ENCODE peak calls at places on chromosomes 16 and 17, in seven cellular contexts. One of them, this sample, is unnamed.
A peak's percentile ranks its signal among the peaks of the same experiment; 100 is the strongest.

GRCh38 chr17:4584835-4585187 is 482 bp downstream of the SMTNL2 start:
- DNase-seq in stimulated activated naive CD4-positive, alpha-beta T cell: no peak
- DNase-seq in activated CD4-positive, alpha-beta T cell treated with anti-CD3 and anti-CD28 coated beads, Interleukin-2, amount 50 U/mL, for 4 hours: no peak
- DNase-seq in GM04503: no peak
- DNase-seq in MM.1S: no peak
- DNase-seq in cortex of kidney: no peak
- DNase-seq in T-cell: no peak
- DNase-seq in this sample: no peak

GRCh38 chr17:70089513-70090148 is 14.6 kb downstream of the KCNJ16 start:
- DNase-seq in T-cell: no peak
- DNase-seq in MM.1S: no peak
- DNase-seq in activated CD4-positive, alpha-beta T cell treated with anti-CD3 and anti-CD28 coated beads, Interleukin-2, amount 50 U/mL, for 4 hours: no peak
- DNase-seq in GM04503: no peak
- DNase-seq in stimulated activated naive CD4-positive, alpha-beta T cell: no peak
- DNase-seq in cortex of kidney: no peak
- DNase-seq in this sample: no peak

GRCh38 chr17:3940965-3941698 is 23.1 kb downstream of the ATP2A3 start:
- DNase-seq in activated CD4-positive, alpha-beta T cell treated with anti-CD3 and anti-CD28 coated beads, Interleukin-2, amount 50 U/mL, for 4 hours: no peak
- DNase-seq in GM04503: no peak
- DNase-seq in cortex of kidney: no peak
- DNase-seq in MM.1S: no peak
- DNase-seq in stimulated activated naive CD4-positive, alpha-beta T cell: no peak
- DNase-seq in T-cell: no peak
- DNase-seq in this sample: no peak

GRCh38 chr17:47279062-47279801 is 25.6 kb downstream of the ITGB3 start:
- DNase-seq in cortex of kidney: no peak
- DNase-seq in GM04503: peak; percentile 99
- DNase-seq in T-cell: no peak
- DNase-seq in MM.1S: peak; percentile 67
- DNase-seq in activated CD4-positive, alpha-beta T cell treated with anti-CD3 and anti-CD28 coated beads, Interleukin-2, amount 50 U/mL, for 4 hours: no peak
- DNase-seq in stimulated activated naive CD4-positive, alpha-beta T cell: no peak
- DNase-seq in this sample: peak; percentile 94

GRCh38 chr16:53952215-53953208 is 248.6 kb downstream of the FTO start:
- DNase-seq in GM04503: no peak
- DNase-seq in T-cell: no peak
- DNase-seq in stimulated activated naive CD4-positive, alpha-beta T cell: no peak
- DNase-seq in activated CD4-positive, alpha-beta T cell treated with anti-CD3 and anti-CD28 coated beads, Interleukin-2, amount 50 U/mL, for 4 hours: no peak
- DNase-seq in cortex of kidney: no peak
- DNase-seq in MM.1S: peak; percentile 71
- DNase-seq in this sample: no peak

GRCh38 chr16:4888428-4889135 is 41.3 kb downstream of the UBN1 start:
- DNase-seq in activated CD4-positive, alpha-beta T cell treated with anti-CD3 and anti-CD28 coated beads, Interleukin-2, amount 50 U/mL, for 4 hours: no peak
- DNase-seq in cortex of kidney: no peak
- DNase-seq in T-cell: no peak
- DNase-seq in stimulated activated naive CD4-positive, alpha-beta T cell: no peak
- DNase-seq in GM04503: no peak
- DNase-seq in MM.1S: no peak
- DNase-seq in this sample: no peak

GRCh38 chr16:65672960-65673359 is 551.1 kb upstream of the CDH11 start:
- DNase-seq in cortex of kidney: no peak
- DNase-seq in T-cell: no peak
- DNase-seq in GM04503: peak; percentile 11
- DNase-seq in MM.1S: no peak
- DNase-seq in activated CD4-positive, alpha-beta T cell treated with anti-CD3 and anti-CD28 coated beads, Interleukin-2, amount 50 U/mL, for 4 hours: no peak
- DNase-seq in stimulated activated naive CD4-positive, alpha-beta T cell: no peak
- DNase-seq in this sample: peak; percentile 6

GRCh38 chr17:50631195-50631907 is 3.3 kb upstream of the ABCC3 start:
- DNase-seq in MM.1S: no peak
- DNase-seq in GM04503: no peak
- DNase-seq in cortex of kidney: no peak
- DNase-seq in T-cell: no peak
- DNase-seq in stimulated activated naive CD4-positive, alpha-beta T cell: no peak
- DNase-seq in activated CD4-positive, alpha-beta T cell treated with anti-CD3 and anti-CD28 coated beads, Interleukin-2, amount 50 U/mL, for 4 hours: no peak
- DNase-seq in this sample: no peak

GRCh38 chr17:53137919-53138318 is 684.8 kb upstream of the KIF2B start:
- DNase-seq in T-cell: no peak
- DNase-seq in GM04503: no peak
- DNase-seq in activated CD4-positive, alpha-beta T cell treated with anti-CD3 and anti-CD28 coated beads, Interleukin-2, amount 50 U/mL, for 4 hours: no peak
- DNase-seq in cortex of kidney: no peak
- DNase-seq in stimulated activated naive CD4-positive, alpha-beta T cell: no peak
- DNase-seq in MM.1S: no peak
- DNase-seq in this sample: no peak

GRCh38 chr17:64773386-64773835 is 111.3 kb upstream of the SMURF2 start:
- DNase-seq in stimulated activated naive CD4-positive, alpha-beta T cell: no peak
- DNase-seq in GM04503: no peak
- DNase-seq in T-cell: no peak
- DNase-seq in cortex of kidney: no peak
- DNase-seq in MM.1S: no peak
- DNase-seq in activated CD4-positive, alpha-beta T cell treated with anti-CD3 and anti-CD28 coated beads, Interleukin-2, amount 50 U/mL, for 4 hours: no peak
- DNase-seq in this sample: no peak

GRCh38 chr17:78180083-78180482 is 6.8 kb downstream of the TK1 start:
- DNase-seq in T-cell: no peak
- DNase-seq in MM.1S: peak; percentile 52
- DNase-seq in activated CD4-positive, alpha-beta T cell treated with anti-CD3 and anti-CD28 coated beads, Interleukin-2, amount 50 U/mL, for 4 hours: no peak
- DNase-seq in cortex of kidney: no peak
- DNase-seq in stimulated activated naive CD4-positive, alpha-beta T cell: no peak
- DNase-seq in GM04503: no peak
- DNase-seq in this sample: no peak

GRCh38 chr16:69031877-69032301 is 73.6 kb upstream of the HAS3 start:
- DNase-seq in GM04503: no peak
- DNase-seq in stimulated activated naive CD4-positive, alpha-beta T cell: no peak
- DNase-seq in T-cell: no peak
- DNase-seq in MM.1S: no peak
- DNase-seq in activated CD4-positive, alpha-beta T cell treated with anti-CD3 and anti-CD28 coated beads, Interleukin-2, amount 50 U/mL, for 4 hours: no peak
- DNase-seq in cortex of kidney: no peak
- DNase-seq in this sample: no peak

GRCh38 chr16:80599466-80599865 is 58.7 kb downstream of the DYNLRB2 start:
- DNase-seq in cortex of kidney: no peak
- DNase-seq in stimulated activated naive CD4-positive, alpha-beta T cell: no peak
- DNase-seq in MM.1S: no peak
- DNase-seq in GM04503: peak; percentile 39
- DNase-seq in T-cell: no peak
- DNase-seq in activated CD4-positive, alpha-beta T cell treated with anti-CD3 and anti-CD28 coated beads, Interleukin-2, amount 50 U/mL, for 4 hours: no peak
- DNase-seq in this sample: no peak

GRCh38 chr17:61492759-61493526 is 40.7 kb downstream of the TBX4 start:
- DNase-seq in activated CD4-positive, alpha-beta T cell treated with anti-CD3 and anti-CD28 coated beads, Interleukin-2, amount 50 U/mL, for 4 hours: no peak
- DNase-seq in stimulated activated naive CD4-positive, alpha-beta T cell: no peak
- DNase-seq in cortex of kidney: no peak
- DNase-seq in MM.1S: no peak
- DNase-seq in T-cell: no peak
- DNase-seq in GM04503: peak; percentile 60
- DNase-seq in this sample: peak; percentile 67

GRCh38 chr16:83935858-83936255 is 17.2 kb upstream of the OSGIN1 start:
- DNase-seq in GM04503: no peak
- DNase-seq in activated CD4-positive, alpha-beta T cell treated with anti-CD3 and anti-CD28 coated beads, Interleukin-2, amount 50 U/mL, for 4 hours: no peak
- DNase-seq in MM.1S: no peak
- DNase-seq in cortex of kidney: no peak
- DNase-seq in stimulated activated naive CD4-positive, alpha-beta T cell: no peak
- DNase-seq in T-cell: no peak
- DNase-seq in this sample: no peak